ENCODE peak calls at places on chromosome 21, in seven cellular contexts. One of them, this sample, is unnamed.

GRCh38 chr21:37670883-37671282 is 245.4 kb downstream of the KCNJ6 start:
- DNase-seq in endodermal cell: no peak
- DNase-seq in upper lobe of right lung: no peak
- DNase-seq in tibial artery: no peak
- DNase-seq in heart right ventricle: no peak
- DNase-seq in cardiac muscle cell: no peak
- DNase-seq in brain microvascular endothelial cell: peak
- DNase-seq in this sample: no peak

GRCh38 chr21:35284199-35284598 is 235.1 kb upstream of the RUNX1 start:
- DNase-seq in heart right ventricle: peak
- DNase-seq in cardiac muscle cell: no peak
- DNase-seq in tibial artery: peak
- DNase-seq in endodermal cell: no peak
- DNase-seq in upper lobe of right lung: no peak
- DNase-seq in brain microvascular endothelial cell: no peak
- DNase-seq in this sample: peak

GRCh38 chr21:45091540-45092322 is 17.4 kb downstream of the ADARB1 start:
- DNase-seq in brain microvascular endothelial cell: no peak
- DNase-seq in tibial artery: no peak
- DNase-seq in heart right ventricle: no peak
- DNase-seq in endodermal cell: no peak
- DNase-seq in upper lobe of right lung: no peak
- DNase-seq in cardiac muscle cell: no peak
- DNase-seq in this sample: no peak

GRCh38 chr21:43809853-43810504 is 20.6 kb downstream of the RRP1 start:
- DNase-seq in upper lobe of right lung: peak
- DNase-seq in cardiac muscle cell: no peak
- DNase-seq in heart right ventricle: no peak
- DNase-seq in endodermal cell: no peak
- DNase-seq in tibial artery: no peak
- DNase-seq in brain microvascular endothelial cell: no peak
- DNase-seq in this sample: no peak

GRCh38 chr21:33688343-33688742 is 46.0 kb downstream of the ITSN1 start:
- DNase-seq in cardiac muscle cell: no peak
- DNase-seq in endodermal cell: no peak
- DNase-seq in brain microvascular endothelial cell: peak
- DNase-seq in heart right ventricle: no peak
- DNase-seq in tibial artery: no peak
- DNase-seq in upper lobe of right lung: no peak
- DNase-seq in this sample: no peak

GRCh38 chr21:16891821-16892220 is 621.0 kb upstream of the CXADR start:
- DNase-seq in endodermal cell: no peak
- DNase-seq in brain microvascular endothelial cell: peak
- DNase-seq in upper lobe of right lung: no peak
- DNase-seq in tibial artery: no peak
- DNase-seq in heart right ventricle: no peak
- DNase-seq in cardiac muscle cell: no peak
- DNase-seq in this sample: no peak

GRCh38 chr21:38679531-38679930 is 126.2 kb upstream of the ETS2 start:
- DNase-seq in brain microvascular endothelial cell: peak
- DNase-seq in heart right ventricle: peak
- DNase-seq in tibial artery: no peak
- DNase-seq in cardiac muscle cell: no peak
- DNase-seq in upper lobe of right lung: no peak
- DNase-seq in endodermal cell: no peak
- DNase-seq in this sample: no peak

GRCh38 chr21:28949318-28949717 is 43.4 kb downstream of the LTN1 start:
- DNase-seq in heart right ventricle: no peak
- DNase-seq in cardiac muscle cell: no peak
- DNase-seq in tibial artery: no peak
- DNase-seq in brain microvascular endothelial cell: no peak
- DNase-seq in endodermal cell: no peak
- DNase-seq in upper lobe of right lung: no peak
- DNase-seq in this sample: no peak

GRCh38 chr21:32565856-32566465 is 19.4 kb downstream of the TCP10L start:
- DNase-seq in tibial artery: no peak
- DNase-seq in cardiac muscle cell: no peak
- DNase-seq in brain microvascular endothelial cell: no peak
- DNase-seq in upper lobe of right lung: no peak
- DNase-seq in heart right ventricle: no peak
- DNase-seq in endodermal cell: no peak
- DNase-seq in this sample: no peak

GRCh38 chr21:44734026-44734745 is 22.8 kb upstream of the TSPEAR start:
- DNase-seq in cardiac muscle cell: no peak
- DNase-seq in heart right ventricle: no peak
- DNase-seq in tibial artery: no peak
- DNase-seq in upper lobe of right lung: no peak
- DNase-seq in brain microvascular endothelial cell: no peak
- DNase-seq in endodermal cell: no peak
- DNase-seq in this sample: no peak

GRCh38 chr21:35035581-35035980 is 13.5 kb downstream of the RUNX1 start:
- DNase-seq in cardiac muscle cell: no peak
- DNase-seq in endodermal cell: peak
- DNase-seq in brain microvascular endothelial cell: no peak
- DNase-seq in heart right ventricle: no peak
- DNase-seq in upper lobe of right lung: no peak
- DNase-seq in tibial artery: no peak
- DNase-seq in this sample: no peak

GRCh38 chr21:35226960-35227741 is 178.0 kb upstream of the RUNX1 start:
- DNase-seq in heart right ventricle: no peak
- DNase-seq in brain microvascular endothelial cell: no peak
- DNase-seq in upper lobe of right lung: no peak
- DNase-seq in tibial artery: no peak
- DNase-seq in endodermal cell: no peak
- DNase-seq in cardiac muscle cell: no peak
- DNase-seq in this sample: no peak

GRCh38 chr21:20997308-20997632 is 939 bp upstream of the NCAM2 start:
- DNase-seq in brain microvascular endothelial cell: no peak
- DNase-seq in heart right ventricle: no peak
- DNase-seq in endodermal cell: no peak
- DNase-seq in cardiac muscle cell: peak
- DNase-seq in tibial artery: no peak
- DNase-seq in upper lobe of right lung: no peak
- DNase-seq in this sample: no peak

GRCh38 chr21:44006017-44006624 is 6.0 kb upstream of the TRAPPC10 start:
- DNase-seq in cardiac muscle cell: no peak
- DNase-seq in upper lobe of right lung: no peak
- DNase-seq in tibial artery: peak
- DNase-seq in brain microvascular endothelial cell: peak
- DNase-seq in endodermal cell: no peak
- DNase-seq in heart right ventricle: peak
- DNase-seq in this sample: no peak

GRCh38 chr21:34020005-34020847 is 53.2 kb upstream of the MRPS6 start:
- DNase-seq in heart right ventricle: no peak
- DNase-seq in upper lobe of right lung: no peak
- DNase-seq in endodermal cell: no peak
- DNase-seq in brain microvascular endothelial cell: no peak
- DNase-seq in tibial artery: no peak
- DNase-seq in cardiac muscle cell: no peak
- DNase-seq in this sample: no peak

GRCh38 chr21:34061983-34062382 is 11.4 kb upstream of the MRPS6 start:
- DNase-seq in endodermal cell: peak
- DNase-seq in tibial artery: no peak
- DNase-seq in cardiac muscle cell: no peak
- DNase-seq in brain microvascular endothelial cell: no peak
- DNase-seq in upper lobe of right lung: no peak
- DNase-seq in heart right ventricle: no peak
- DNase-seq in this sample: no peak

GRCh38 chr21:34535886-34536285 is 23.9 kb upstream of the KCNE1 start:
- DNase-seq in endodermal cell: no peak
- DNase-seq in brain microvascular endothelial cell: no peak
- DNase-seq in cardiac muscle cell: no peak
- DNase-seq in heart right ventricle: no peak
- DNase-seq in upper lobe of right lung: no peak
- DNase-seq in tibial artery: no peak
- DNase-seq in this sample: no peak

GRCh38 chr21:25330266-25330665 is 277.0 kb downstream of the MRPL39 start:
- DNase-seq in heart right ventricle: no peak
- DNase-seq in brain microvascular endothelial cell: peak
- DNase-seq in upper lobe of right lung: no peak
- DNase-seq in cardiac muscle cell: no peak
- DNase-seq in tibial artery: no peak
- DNase-seq in endodermal cell: no peak
- DNase-seq in this sample: no peak

GRCh38 chr21:31557956-31558838 is 101.3 kb upstream of the SOD1 start:
- DNase-seq in cardiac muscle cell: no peak
- DNase-seq in endodermal cell: peak
- DNase-seq in tibial artery: no peak
- DNase-seq in brain microvascular endothelial cell: peak
- DNase-seq in upper lobe of right lung: peak
- DNase-seq in heart right ventricle: no peak
- DNase-seq in this sample: no peak

GRCh38 chr21:25822981-25823380 is 88.2 kb downstream of the GABPA start:
- DNase-seq in upper lobe of right lung: no peak
- DNase-seq in endodermal cell: no peak
- DNase-seq in heart right ventricle: no peak
- DNase-seq in brain microvascular endothelial cell: no peak
- DNase-seq in tibial artery: no peak
- DNase-seq in cardiac muscle cell: no peak
- DNase-seq in this sample: no peak

GRCh38 chr21:43764576-43765495 is 11.3 kb downstream of the CSTB start:
- DNase-seq in cardiac muscle cell: no peak
- DNase-seq in endodermal cell: no peak
- DNase-seq in tibial artery: no peak
- DNase-seq in upper lobe of right lung: no peak
- DNase-seq in heart right ventricle: no peak
- DNase-seq in brain microvascular endothelial cell: no peak
- DNase-seq in this sample: no peak

GRCh38 chr21:15638856-15639549 is 90.8 kb upstream of the USP25 start:
- DNase-seq in cardiac muscle cell: peak
- DNase-seq in heart right ventricle: no peak
- DNase-seq in upper lobe of right lung: peak
- DNase-seq in endodermal cell: no peak
- DNase-seq in tibial artery: no peak
- DNase-seq in brain microvascular endothelial cell: no peak
- DNase-seq in this sample: no peak

GRCh38 chr21:17427831-17428483 is 84.9 kb upstream of the CXADR start:
- DNase-seq in upper lobe of right lung: no peak
- DNase-seq in heart right ventricle: no peak
- DNase-seq in endodermal cell: no peak
- DNase-seq in cardiac muscle cell: no peak
- DNase-seq in tibial artery: no peak
- DNase-seq in brain microvascular endothelial cell: no peak
- DNase-seq in this sample: no peak

DNA sequence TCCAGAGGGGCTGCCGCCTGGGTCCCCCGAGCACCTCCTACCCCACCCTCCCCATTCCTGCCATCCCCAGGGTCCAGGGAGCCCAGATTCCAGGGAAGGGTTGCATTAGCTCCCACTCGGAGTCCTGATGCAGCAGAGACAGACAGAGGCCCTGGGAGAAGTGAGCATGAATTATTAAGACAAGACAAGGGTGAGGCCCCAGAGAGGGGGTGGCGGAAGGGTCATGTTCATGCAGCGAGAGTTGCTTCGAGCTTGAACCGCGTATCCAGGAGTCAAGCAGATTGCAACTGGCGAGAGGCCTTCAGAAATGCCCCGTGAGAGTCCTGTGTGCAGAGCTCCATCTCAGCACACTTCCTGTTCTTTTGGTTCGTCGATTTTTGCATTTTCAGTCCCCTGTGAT is 14.8 kb downstream of the PDE9A start:
- DNase-seq in tibial artery: no peak
- DNase-seq in brain microvascular endothelial cell: no peak
- DNase-seq in cardiac muscle cell: no peak
- DNase-seq in upper lobe of right lung: no peak
- DNase-seq in heart right ventricle: no peak
- DNase-seq in endodermal cell: no peak
- DNase-seq in this sample: no peak
- H3K27ac ChIP-seq in tibial artery: no peak
- H3K27ac ChIP-seq in brain microvascular endothelial cell: no peak
- H3K27ac ChIP-seq in cardiac muscle cell: no peak
- H3K27ac ChIP-seq in upper lobe of right lung: no peak
- H3K27ac ChIP-seq in heart right ventricle: no peak
- H3K27ac ChIP-seq in endodermal cell: peak
- H3K27ac ChIP-seq in this sample: peak

DNA sequence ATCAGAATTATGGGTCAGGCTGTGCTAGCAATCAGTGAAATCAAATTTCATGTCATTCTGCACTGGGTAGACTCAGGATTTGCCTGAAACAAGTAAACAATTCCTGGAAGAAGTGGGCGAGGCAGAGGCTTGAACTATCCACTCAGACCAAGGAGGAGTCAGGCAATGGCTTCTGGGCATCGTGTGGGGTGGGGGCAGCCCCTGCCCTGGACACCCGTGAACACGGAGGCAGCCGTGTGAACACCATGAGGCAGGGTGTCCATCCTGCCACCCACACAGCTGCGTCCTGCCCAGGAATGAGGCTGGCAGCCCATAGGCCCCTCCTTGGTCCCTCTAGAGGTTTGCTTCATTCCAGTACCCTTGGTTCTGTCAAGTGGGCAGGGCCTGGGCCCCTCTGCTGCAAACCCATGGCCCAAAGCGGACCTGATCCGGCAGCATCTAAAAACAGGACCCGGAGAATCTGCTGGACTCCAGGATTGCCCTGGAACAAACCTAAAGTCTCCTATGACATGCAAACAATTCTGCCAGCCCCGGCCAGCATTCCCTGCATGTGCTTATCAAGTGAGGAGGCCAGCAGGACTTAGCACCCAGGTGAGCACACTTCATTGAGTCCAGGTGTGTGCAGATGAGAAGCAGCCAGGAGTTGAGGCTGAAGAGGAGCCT is 69.5 kb downstream of the PDE9A start:
- DNase-seq in brain microvascular endothelial cell: no peak
- DNase-seq in tibial artery: no peak
- DNase-seq in upper lobe of right lung: no peak
- DNase-seq in endodermal cell: no peak
- DNase-seq in heart right ventricle: no peak
- DNase-seq in cardiac muscle cell: no peak
- DNase-seq in this sample: no peak
- H3K27ac ChIP-seq in brain microvascular endothelial cell: no peak
- H3K27ac ChIP-seq in tibial artery: no peak
- H3K27ac ChIP-seq in upper lobe of right lung: no peak
- H3K27ac ChIP-seq in endodermal cell: no peak
- H3K27ac ChIP-seq in heart right ventricle: no peak
- H3K27ac ChIP-seq in cardiac muscle cell: no peak
- H3K27ac ChIP-seq in this sample: peak

GRCh38 chr21:46394819-46395152 is 63.9 kb upstream of the DIP2A start:
- DNase-seq in upper lobe of right lung: no peak
- DNase-seq in brain microvascular endothelial cell: no peak
- DNase-seq in tibial artery: no peak
- DNase-seq in cardiac muscle cell: no peak
- DNase-seq in heart right ventricle: no peak
- DNase-seq in endodermal cell: no peak
- DNase-seq in this sample: no peak
- H3K27ac ChIP-seq in upper lobe of right lung: no peak
- H3K27ac ChIP-seq in brain microvascular endothelial cell: no peak
- H3K27ac ChIP-seq in tibial artery: no peak
- H3K27ac ChIP-seq in cardiac muscle cell: no peak
- H3K27ac ChIP-seq in heart right ventricle: no peak
- H3K27ac ChIP-seq in endodermal cell: peak
- H3K27ac ChIP-seq in this sample: no peak

DNA sequence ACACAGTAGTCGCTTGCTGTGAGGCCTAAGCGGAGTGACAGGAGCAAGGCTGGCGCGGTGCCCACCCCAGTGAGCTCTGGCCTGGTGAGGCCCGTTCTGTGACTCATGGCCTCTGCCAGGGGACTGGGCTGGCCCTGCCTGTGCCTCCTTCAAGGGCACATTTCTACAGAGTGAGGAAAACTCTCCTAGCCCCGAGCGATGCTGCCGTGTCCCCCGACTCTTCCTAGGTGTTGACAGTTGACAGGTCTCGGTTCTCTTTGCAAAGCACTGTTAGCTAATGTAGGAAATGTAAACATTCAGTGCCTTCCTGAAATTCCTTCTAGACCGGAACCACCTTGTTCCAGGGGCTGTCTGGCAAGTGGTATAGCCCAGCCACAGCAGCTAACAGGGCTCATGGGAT is 43.9 kb downstream of the ABCG1 start:
- DNase-seq in endodermal cell: no peak
- DNase-seq in upper lobe of right lung: peak
- DNase-seq in tibial artery: peak
- DNase-seq in cardiac muscle cell: peak
- DNase-seq in brain microvascular endothelial cell: no peak
- DNase-seq in heart right ventricle: peak
- DNase-seq in this sample: peak
- H3K27ac ChIP-seq in endodermal cell: no peak
- H3K27ac ChIP-seq in upper lobe of right lung: peak
- H3K27ac ChIP-seq in tibial artery: no peak
- H3K27ac ChIP-seq in cardiac muscle cell: no peak
- H3K27ac ChIP-seq in brain microvascular endothelial cell: no peak
- H3K27ac ChIP-seq in heart right ventricle: peak
- H3K27ac ChIP-seq in this sample: peak

This sample was measured in left ventricle myocardium inferior.